ENCODE peak calls at places on chromosomes 6 and 20, in ten cellular contexts. A is stimulated activated naive B cell treated with anti-CD40 and anti-IgM and Interleukin-4, amounts not matched to agents 10 μg/mL and 1 μg/mL and 100 μg/mL, for 72 hours; X is stimulated activated naive CD8-positive, alpha-beta T cell treated with anti-CD3 and anti-CD28 coated beads, Interleukin-15, Interleukin-2, amounts not matched to agents 100 U/mL and 50 U/mL, for 24 hours; Q is choroid plexus epithelial cell; B is stimulated activated CD8-positive, alpha-beta memory T cell treated with anti-CD3 and anti-CD28 coated beads, Interleukin-15, amount 100 ng/mL, for 4 hours; L is iPS-NIHi11; Z is lower lobe of right lung; O is fibroblast of pulmonary artery; I is T-helper 2 cell; M is NCI-H446 treated with DMSO at 0.1 percent for 48 hours. D is an unnamed sample.
A peak's percentile ranks its signal among the peaks of the same experiment; 100 is the strongest.

GRCh38 chr6:156991971-156992370 is 214.8 kb downstream of the ARID1B start:
- DNase-seq in X (no peak), A (no peak), L (no peak), M (no peak), B (no peak), O (no peak), Q (peak; percentile 56), Z (no peak), I (no peak), D (no peak)

GRCh38 chr20:25037288-25038102 is 20.4 kb downstream of the ACSS1 start:
- DNase-seq in Q (no peak), L (no peak), I (no peak), B (no peak), Z (no peak), M (no peak), X (no peak), O (no peak), A (peak; percentile 27), D (no peak)

GRCh38 chr6:107744927-107745326 is 79.2 kb downstream of the SCML4 start:
- DNase-seq in Z (no peak), L (no peak), M (no peak), Q (no peak), A (no peak), X (no peak), O (no peak), I (no peak), B (no peak), D (no peak)

GRCh38 chr20:34240121-34240520 is 1.1 kb upstream of the ASIP start:
- DNase-seq in B (no peak), X (no peak), L (no peak), O (no peak), M (no peak), Q (no peak), I (no peak), Z (no peak), A (no peak), D (no peak)

GRCh38 chr20:6185268-6185667 is 62.4 kb upstream of the FERMT1 start:
- DNase-seq in I (no peak), M (no peak), B (no peak), X (no peak), A (no peak), Z (no peak), Q (peak; percentile 11), O (no peak), L (no peak), D (no peak)

GRCh38 chr20:42308980-42309524 is 690.9 kb upstream of the CHD6 start:
- DNase-seq in B (no peak), X (no peak), Q (no peak), I (no peak), M (no peak), A (no peak), Z (no peak), O (no peak), L (peak; percentile 17), D (no peak)

GRCh38 chr6:112191509-112191908 is 62.9 kb downstream of the LAMA4 start:
- DNase-seq in A (no peak), M (no peak), Q (no peak), I (no peak), Z (no peak), L (no peak), O (no peak), X (no peak), B (no peak), D (no peak)

GRCh38 chr20:63009988-63010769 is 3.4 kb upstream of the BHLHE23 start:
- DNase-seq in A (peak; percentile 49), Q (peak; percentile 11), Z (no peak), I (peak; percentile 52), L (no peak), M (no peak), O (peak; percentile 11), X (peak; percentile 77), B (peak; percentile 64), D (no peak)

GRCh38 chr20:63106108-63106764 is 99.5 kb upstream of the BHLHE23 start:
- DNase-seq in Z (no peak), L (no peak), A (no peak), B (no peak), I (no peak), M (peak; percentile 4), X (no peak), O (no peak), Q (no peak), D (no peak)

GRCh38 chr6:83429857-83430605 is 820 bp downstream of the ME1 start:
- DNase-seq in Q (peak; percentile 37), M (no peak), A (no peak), O (peak; percentile 45), L (peak; percentile 40), I (no peak), B (no peak), Z (peak; percentile 55), X (no peak), D (peak; percentile 12)

GRCh38 chr6:160163912-160164311 is 42.3 kb downstream of the SLC22A1 start:
- DNase-seq in A (no peak), B (no peak), Z (no peak), L (no peak), M (no peak), I (no peak), O (no peak), X (no peak), Q (no peak), D (no peak)

GRCh38 chr6:73710948-73711347 is 14.9 kb downstream of the CD109 start:
- DNase-seq in M (no peak), B (no peak), A (no peak), Q (no peak), I (no peak), Z (no peak), X (no peak), O (no peak), L (no peak), D (no peak)

GRCh38 chr20:31605902-31606677 is 1.0 kb downstream of the ID1 start:
- DNase-seq in Q (peak; percentile 49), M (no peak), L (peak; percentile 31), A (no peak), X (peak; percentile 39), I (no peak), O (peak; percentile 37), Z (peak; percentile 63), B (no peak), D (no peak)

GRCh38 chr20:3734111-3734843 is 1.8 kb downstream of the HSPA12B start:
- DNase-seq in I (no peak), Z (peak; percentile 65), X (no peak), O (no peak), A (no peak), M (no peak), B (no peak), L (no peak), Q (no peak), D (no peak)

GRCh38 chr6:20211037-20211940 is 980 bp downstream of the MBOAT1 start:
- DNase-seq in B (no peak), I (no peak), Q (peak; percentile 39), A (no peak), X (no peak), Z (no peak), L (peak; percentile 47), O (peak; percentile 10), M (no peak), D (peak; percentile 63)

GRCh38 chr6:166586424-166587156 is at the start of gene RAMACL:
- DNase-seq in Q (peak; percentile 38), B (no peak), I (no peak), M (no peak), X (peak; percentile 48), A (peak; percentile 38), Z (no peak), L (peak; percentile 90), O (no peak), D (no peak)

GRCh38 chr6:71181565-71181964 is 107.0 kb upstream of the OGFRL1 start:
- DNase-seq in A (no peak), Q (peak; percentile 88), B (no peak), L (peak; percentile 69), O (peak; percentile 91), I (no peak), X (no peak), Z (no peak), M (no peak), D (peak; percentile 58)

GRCh38 chr6:29760328-29760727 is 37.1 kb downstream of the HLA-F start:
- DNase-seq in L (no peak), B (no peak), O (no peak), A (no peak), M (no peak), I (no peak), X (no peak), Z (no peak), Q (peak; percentile 20), D (no peak)

GRCh38 chr6:23316131-23316530 is 746.8 kb downstream of the HDGFL1 start:
- DNase-seq in Z (no peak), I (no peak), X (no peak), M (no peak), B (no peak), A (no peak), O (peak; percentile 11), Q (peak; percentile 12), L (no peak), D (no peak)

GRCh38 chr20:22460231-22460630 is 124.1 kb downstream of the FOXA2 start:
- DNase-seq in M (no peak), A (no peak), Z (no peak), I (no peak), O (no peak), L (no peak), X (no peak), Q (no peak), B (no peak), D (no peak)

GRCh38 chr6:78629836-78630235 is 237.5 kb upstream of the IRAK1BP1 start:
- DNase-seq in B (no peak), M (no peak), L (no peak), Q (no peak), I (no peak), O (no peak), Z (no peak), A (no peak), X (no peak), D (no peak)

GRCh38 chr20:54598351-54598750 is 123.0 kb downstream of the DOK5 start:
- DNase-seq in L (no peak), Q (no peak), Z (no peak), I (no peak), A (no peak), X (no peak), M (no peak), O (no peak), B (no peak), D (no peak)

GRCh38 chr6:11814116-11814515 is 35.5 kb upstream of the ADTRP start:
- DNase-seq in I (no peak), Q (no peak), O (no peak), X (no peak), A (no peak), M (no peak), B (no peak), Z (no peak), L (no peak), D (no peak)

GRCh38 chr20:20010639-20011500 is 6.3 kb upstream of the NAA20 start:
- DNase-seq in Z (no peak), O (peak; percentile 53), L (no peak), Q (peak; percentile 86), I (no peak), A (no peak), X (no peak), B (no peak), M (peak; percentile 60), D (no peak)

GRCh38 chr20:17172826-17173420 is 53.9 kb upstream of the PCSK2 start:
- DNase-seq in I (no peak), A (no peak), X (no peak), B (no peak), O (no peak), Q (no peak), L (no peak), Z (no peak), M (peak; percentile 24), D (no peak)

D was measured in epithelial cell of prostate.